ENCODE peak calls at places on chromosomes 6 and 20, in four cellular contexts. One of them, this sample, is unnamed.

GRCh38 chr6:80460396-80460912 is 354.0 kb downstream of the BCKDHB start:
- DNase-seq in HepG2: no peak
- DNase-seq in A549: no peak
- DNase-seq in K562: no peak
- DNase-seq in this sample: no peak

GRCh38 chr6:170017603-170018274 is 266.3 kb downstream of the ERMARD start:
- DNase-seq in HepG2: no peak
- DNase-seq in A549: no peak
- DNase-seq in K562: no peak
- DNase-seq in this sample: no peak

GRCh38 chr6:27157461-27158315 is 89.8 kb upstream of the PRSS16 start:
- DNase-seq in HepG2: peak; percentile 47
- DNase-seq in A549: peak; percentile 52
- DNase-seq in K562: peak; percentile 63
- DNase-seq in this sample: no peak

GRCh38 chr20:13119583-13119982 is 101.5 kb upstream of the ISM1 start:
- DNase-seq in HepG2: peak; percentile 84
- DNase-seq in A549: peak; percentile 29
- DNase-seq in K562: peak; percentile 39
- DNase-seq in this sample: peak; percentile 15

GRCh38 chr6:36679043-36679821 is 718 bp downstream of the CDKN1A start:
- DNase-seq in HepG2: peak; percentile 50
- DNase-seq in A549: no peak
- DNase-seq in K562: peak; percentile 64
- DNase-seq in this sample: peak; percentile 75

GRCh38 chr6:69802995-69803394 is 6.2 kb upstream of the LMBRD1 start:
- DNase-seq in HepG2: no peak
- DNase-seq in A549: no peak
- DNase-seq in K562: no peak
- DNase-seq in this sample: no peak

GRCh38 chr20:49045440-49046086 is 549 bp upstream of the CSE1L start:
- DNase-seq in HepG2: peak; percentile 29
- DNase-seq in A549: no peak
- DNase-seq in K562: peak; percentile 25
- DNase-seq in this sample: no peak

GRCh38 chr6:112743343-112743742 is 396.2 kb downstream of the RFPL4B start:
- DNase-seq in HepG2: no peak
- DNase-seq in A549: no peak
- DNase-seq in K562: no peak
- DNase-seq in this sample: no peak

GRCh38 chr6:20319520-20320357 is 81.9 kb upstream of the E2F3 start:
- DNase-seq in HepG2: no peak
- DNase-seq in A549: no peak
- DNase-seq in K562: no peak
- DNase-seq in this sample: no peak

GRCh38 chr20:37239026-37239451 is 22.6 kb downstream of the GHRH start:
- DNase-seq in HepG2: no peak
- DNase-seq in A549: no peak
- DNase-seq in K562: no peak
- DNase-seq in this sample: no peak

GRCh38 chr20:61253640-61254511 is 1.8 kb downstream of the CDH4 start:
- DNase-seq in HepG2: no peak
- DNase-seq in A549: peak; percentile 18
- DNase-seq in K562: no peak
- DNase-seq in this sample: peak; percentile 61

DNA sequence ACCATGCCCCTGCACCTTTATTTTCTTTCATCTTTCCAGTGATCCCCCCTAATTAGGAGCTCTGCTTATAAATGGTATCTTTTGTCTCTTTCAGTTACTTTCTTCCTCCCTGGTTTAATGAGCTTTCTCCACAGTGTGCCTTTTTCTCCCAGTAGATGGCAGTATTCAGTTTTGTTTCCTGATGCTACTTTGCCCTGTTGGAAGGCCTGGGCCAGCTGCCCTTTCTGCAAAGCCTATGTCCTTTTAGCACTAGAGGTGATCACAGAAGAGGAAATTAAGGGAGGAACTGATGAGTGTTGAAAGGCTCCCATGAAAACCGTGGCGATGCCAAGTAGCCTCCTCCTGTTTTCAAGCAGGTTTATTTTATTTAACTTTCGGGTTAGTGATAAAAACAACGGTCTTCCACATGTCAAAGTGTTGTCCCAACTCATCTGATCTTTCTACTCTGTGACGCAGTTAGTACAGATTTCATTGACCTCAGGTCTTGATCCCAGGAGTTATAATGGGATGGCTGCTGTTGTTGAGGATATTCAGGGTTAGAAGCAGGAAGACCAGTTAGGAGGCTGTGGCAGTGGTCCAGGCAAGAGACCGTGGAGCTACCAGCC is 184.2 kb upstream of the BMP2 start:
- DNase-seq in HepG2: peak; percentile 61
- DNase-seq in A549: peak; percentile 37
- DNase-seq in K562: peak; percentile 6
- DNase-seq in this sample: peak; percentile 7
- TF ChIP-seq PHF8 in HepG2: no peak
- TF ChIP-seq PHF8 in A549: no peak
- TF ChIP-seq PHF8 in K562: no peak
- TF ChIP-seq PHF8 in this sample: no peak

DNA sequence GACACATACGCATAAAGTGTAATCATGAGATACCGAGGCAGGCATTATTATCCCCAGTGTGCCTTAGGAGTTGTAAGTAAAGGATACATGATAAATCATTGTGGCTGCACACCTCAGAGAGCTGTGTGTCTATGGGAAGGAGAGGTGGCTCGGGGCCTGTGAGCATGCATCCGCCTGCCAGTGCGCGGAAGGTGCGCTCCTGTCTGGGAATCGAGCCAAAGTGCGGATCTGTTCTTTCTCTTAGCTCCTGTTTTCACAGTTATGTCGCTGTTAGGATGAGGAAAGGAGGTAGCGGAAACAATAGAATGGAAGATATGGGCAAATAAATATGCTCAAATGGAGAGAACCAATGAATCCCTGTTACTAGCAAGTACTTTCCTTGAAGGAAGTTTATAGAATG is 98.0 kb downstream of the ANKRD6 start:
- DNase-seq in HepG2: no peak
- DNase-seq in A549: no peak
- DNase-seq in K562: no peak
- DNase-seq in this sample: no peak
- TF ChIP-seq USF2 in HepG2: no peak
- TF ChIP-seq USF2 in A549: no peak
- TF ChIP-seq USF2 in K562: no peak
- TF ChIP-seq USF2 in this sample: no peak

GRCh38 chr6:33925869-33926268 is 122.1 kb upstream of the MLN start:
- DNase-seq in HepG2: no peak
- DNase-seq in A549: no peak
- DNase-seq in K562: no peak
- DNase-seq in this sample: no peak
- TF ChIP-seq PHF8 in HepG2: no peak
- TF ChIP-seq PHF8 in A549: no peak
- TF ChIP-seq PHF8 in K562: no peak
- TF ChIP-seq PHF8 in this sample: no peak

GRCh38 chr6:1745814-1746213 is 136.1 kb downstream of the FOXC1 start:
- DNase-seq in HepG2: no peak
- DNase-seq in A549: no peak
- DNase-seq in K562: no peak
- DNase-seq in this sample: no peak
- TF ChIP-seq USF2 in HepG2: no peak
- TF ChIP-seq USF2 in A549: no peak
- TF ChIP-seq USF2 in K562: no peak
- TF ChIP-seq USF2 in this sample: no peak

GRCh38 chr6:53828971-53829697 is 34.3 kb downstream of the LRRC1 start:
- DNase-seq in HepG2: peak; percentile 33
- DNase-seq in A549: no peak
- DNase-seq in K562: no peak
- DNase-seq in this sample: no peak
- TF ChIP-seq PHF8 in HepG2: no peak
- TF ChIP-seq PHF8 in A549: no peak
- TF ChIP-seq PHF8 in K562: no peak
- TF ChIP-seq PHF8 in this sample: no peak

GRCh38 chr6:166540631-166541331 is 45.7 kb downstream of the RAMACL start:
- DNase-seq in HepG2: no peak
- DNase-seq in A549: no peak
- DNase-seq in K562: peak; percentile 28
- DNase-seq in this sample: no peak
- TF ChIP-seq USF2 in HepG2: no peak
- TF ChIP-seq USF2 in A549: no peak
- TF ChIP-seq USF2 in K562: no peak
- TF ChIP-seq USF2 in this sample: no peak

GRCh38 chr6:4270001-4270400 is 134.6 kb upstream of the ECI2 start:
- DNase-seq in HepG2: no peak
- DNase-seq in A549: no peak
- DNase-seq in K562: no peak
- DNase-seq in this sample: no peak

GRCh38 chr6:4271761-4272505 is 136.6 kb upstream of the ECI2 start:
- DNase-seq in HepG2: no peak
- DNase-seq in A549: no peak
- DNase-seq in K562: no peak
- DNase-seq in this sample: no peak

GRCh38 chr6:4265740-4266139 is 130.4 kb upstream of the ECI2 start:
- DNase-seq in HepG2: no peak
- DNase-seq in A549: no peak
- DNase-seq in K562: no peak
- DNase-seq in this sample: no peak

GRCh38 chr6:4270799-4271198 is 135.4 kb upstream of the ECI2 start:
- DNase-seq in HepG2: no peak
- DNase-seq in A549: no peak
- DNase-seq in K562: no peak
- DNase-seq in this sample: no peak

GRCh38 chr6:4268171-4268570 is 132.8 kb upstream of the ECI2 start:
- DNase-seq in HepG2: no peak
- DNase-seq in A549: no peak
- DNase-seq in K562: no peak
- DNase-seq in this sample: no peak
- TF ChIP-seq PHF8 in HepG2: no peak
- TF ChIP-seq PHF8 in A549: no peak
- TF ChIP-seq PHF8 in K562: no peak
- TF ChIP-seq PHF8 in this sample: no peak

DNA sequence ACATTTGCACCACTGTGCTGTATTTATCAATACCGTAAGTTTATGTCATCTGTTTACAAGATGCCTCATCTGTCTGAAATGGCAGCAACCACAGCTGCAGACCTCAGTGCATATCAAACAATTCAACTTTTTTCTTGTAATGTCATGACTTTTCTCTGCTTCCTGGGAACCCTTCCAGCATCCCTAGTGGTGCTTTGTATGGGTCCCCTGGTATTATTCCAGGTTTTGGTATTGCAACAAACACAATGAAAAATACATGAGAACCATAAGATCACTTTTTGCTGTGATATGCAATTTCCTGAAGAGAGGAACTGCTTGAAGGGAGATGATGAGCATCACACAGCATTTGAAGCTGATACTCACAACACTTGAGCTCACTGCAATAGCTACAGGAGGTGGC is 12.0 kb upstream of the TXNDC5 start:
- DNase-seq in HepG2: no peak
- DNase-seq in A549: no peak
- DNase-seq in K562: no peak
- DNase-seq in this sample: no peak
- TF ChIP-seq USF2 in HepG2: no peak
- TF ChIP-seq USF2 in A549: no peak
- TF ChIP-seq USF2 in K562: no peak
- TF ChIP-seq USF2 in this sample: no peak